ENCODE peak calls at places on chromosomes 5 and 9, in four cellular contexts. I is fibroblast of mammary gland, W is A673, F is right atrium auricular region. T is an unnamed sample.

GRCh38 chr9:131330814-131331600 is 41.5 kb downstream of the PLPP7 start:
- DNase-seq in I (no peak), W (peak), F (no peak), T (no peak)

GRCh38 chr9:97900103-97900737 is 22.1 kb downstream of the TRMO start:
- DNase-seq in I (peak), F (no peak), W (no peak), T (no peak)

GRCh38 chr5:8394965-8395364 is 526.0 kb downstream of the MTRR start:
- DNase-seq in I (no peak), W (no peak), F (no peak), T (no peak)

GRCh38 chr5:133926960-133927615 is 41.3 kb downstream of the C5orf15 start:
- DNase-seq in W (no peak), I (peak), F (no peak), T (no peak)

GRCh38 chr9:95383198-95383673 is 65.7 kb upstream of the FANCC start:
- DNase-seq in W (peak), F (no peak), I (peak), T (peak)

GRCh38 chr5:150113047-150113744 is 26.8 kb upstream of the CSF1R start:
- DNase-seq in W (no peak), F (peak), I (peak), T (peak)

GRCh38 chr9:76688471-76689238 is 75.6 kb upstream of the PCA3 start:
- DNase-seq in W (no peak), F (no peak), I (peak), T (no peak)

GRCh38 chr5:77844408-77845272 is 68.5 kb upstream of the TBCA start:
- DNase-seq in I (peak), W (no peak), F (no peak), T (no peak)

GRCh38 chr5:179867476-179867875 is 8.9 kb upstream of the MRNIP start:
- DNase-seq in I (no peak), W (no peak), F (no peak), T (no peak)

GRCh38 chr5:23385036-23385435 is 122.4 kb upstream of the PRDM9 start:
- DNase-seq in I (peak), F (no peak), W (no peak), T (peak)

GRCh38 chr9:76116913-76117312 is 226.4 kb downstream of the PCSK5 start:
- DNase-seq in W (no peak), I (peak), F (no peak), T (peak)

GRCh38 chr9:20509464-20509863 is 112.8 kb downstream of the MLLT3 start:
- DNase-seq in W (no peak), F (no peak), I (no peak), T (no peak)

GRCh38 chr9:121566401-121567141 is 66.9 kb upstream of the GGTA1 start:
- DNase-seq in W (no peak), F (peak), I (peak), T (peak)

GRCh38 chr9:125085703-125086477 is 57.4 kb downstream of the SCAI start:
- DNase-seq in W (no peak), I (no peak), F (no peak), T (no peak)

GRCh38 chr5:5350101-5350500 is 72.4 kb upstream of the ICE1 start:
- DNase-seq in F (no peak), I (peak), W (no peak), T (no peak)

GRCh38 chr5:168530751-168531150 is 1.6 kb downstream of the FBLL1 start:
- DNase-seq in I (peak), W (no peak), F (no peak), T (no peak)

GRCh38 chr5:94849821-94850736 is 231.6 kb downstream of the SLF1 start:
- DNase-seq in W (peak), I (peak), F (no peak), T (peak)

GRCh38 chr9:22100626-22101025 is 91.5 kb upstream of the CDKN2B start:
- DNase-seq in W (no peak), F (no peak), I (no peak), T (no peak)

GRCh38 chr5:2184563-2185540 is 302.1 kb upstream of the IRX4 start:
- DNase-seq in I (no peak), F (no peak), W (no peak), T (no peak)

GRCh38 chr5:15715535-15715934 is 215.6 kb downstream of the FBXL7 start:
- DNase-seq in W (no peak), F (no peak), I (no peak), T (no peak)

GRCh38 chr5:149127394-149127955 is 13.8 kb upstream of the ABLIM3 start:
- DNase-seq in I (no peak), W (no peak), F (no peak), T (peak)

GRCh38 chr9:5459289-5459829 is 9.0 kb downstream of the CD274 start:
- DNase-seq in W (no peak), F (no peak), I (no peak), T (peak)

GRCh38 chr5:37875051-37875787 is 35.4 kb upstream of the GDNF start:
- DNase-seq in W (peak), I (peak), F (no peak), T (peak)

GRCh38 chr5:169805527-169805934 is 168.5 kb downstream of the DOCK2 start:
- DNase-seq in I (peak), F (no peak), W (peak), T (no peak)

GRCh38 chr5:180090769-180091546 is 19.4 kb upstream of the RNF130 start:
- DNase-seq in W (peak), F (no peak), I (peak), T (peak)

GRCh38 chr9:83538172-83538889 is at the start of gene FRMD3:
- DNase-seq in F (peak), W (peak), I (peak), T (peak)
- H3K4me3 ChIP-seq in F (peak), W (peak), I (peak), T (peak)

GRCh38 chr5:72268753-72269410 is 51.2 kb downstream of the MRPS27 start:
- DNase-seq in I (peak), F (no peak), W (peak), T (peak)
- TF ChIP-seq CTCF in I (peak), F (peak), W (peak), T (peak)

DNA sequence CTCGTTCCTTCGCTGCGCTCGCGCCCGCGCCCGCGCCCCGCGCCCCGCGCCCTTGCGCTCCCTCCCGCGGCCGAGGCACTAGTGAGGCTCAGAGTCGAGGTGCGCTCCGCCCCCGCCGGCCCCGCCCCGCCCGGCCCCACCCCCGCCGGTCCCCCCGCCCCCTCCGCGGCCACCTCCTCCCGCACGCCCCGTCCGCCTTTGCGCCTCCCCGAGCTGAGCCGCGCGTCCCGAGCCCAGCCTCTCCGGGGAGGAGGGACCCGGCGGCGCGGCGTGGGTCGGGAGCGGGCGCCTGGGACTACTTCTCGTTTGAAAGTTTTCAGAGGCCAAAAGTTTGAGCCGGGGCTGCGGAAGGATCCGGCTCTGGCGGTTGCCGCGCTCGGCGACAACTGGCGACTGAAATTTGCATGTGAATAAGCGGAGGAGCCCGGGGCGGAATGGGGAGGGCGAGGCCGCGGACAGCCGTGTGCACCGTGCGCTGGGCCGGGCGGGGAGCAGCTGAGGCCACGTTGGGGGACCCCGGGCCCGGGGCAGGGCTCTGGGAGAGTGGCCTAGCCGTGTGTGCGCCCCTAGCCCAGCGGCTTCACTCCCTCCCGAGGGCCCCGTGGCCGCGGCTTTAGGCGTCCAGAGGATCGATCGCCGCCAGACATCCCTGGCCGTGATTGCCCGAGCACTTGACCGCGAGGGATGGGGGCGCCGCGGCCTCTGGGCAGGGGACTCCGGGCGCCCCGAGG is at the start of gene NOTCH1:
- DNase-seq in W (peak), I (peak), F (peak), T (peak)
- H3K4me3 ChIP-seq in W (peak), I (peak), F (peak), T (peak)

GRCh38 chr5:59346987-59347386 is 546.5 kb downstream of the PDE4D start:
- DNase-seq in F (no peak), I (no peak), W (no peak), T (no peak)

GRCh38 chr5:59346514-59346913 is 547.0 kb downstream of the PDE4D start:
- DNase-seq in I (no peak), W (no peak), F (no peak), T (no peak)

GRCh38 chr5:59351076-59351794 is 542.3 kb downstream of the PDE4D start:
- DNase-seq in I (peak), F (no peak), W (no peak), T (no peak)

GRCh38 chr5:59348189-59348588 is 545.3 kb downstream of the PDE4D start:
- DNase-seq in F (no peak), W (no peak), I (no peak), T (peak)
- TF ChIP-seq CTCF in F (no peak), W (no peak), I (no peak), T (peak)

T was measured in epithelial cell of esophagus.